ENCODE peak calls at places on chromosomes 2 and 18, in seven cellular contexts. One of them, this sample, is unnamed.

GRCh38 chr2:45857848-45858520 is 206.5 kb downstream of the PRKCE start:
- DNase-seq in HuH-7.5: no peak
- DNase-seq in PC-9: no peak
- DNase-seq in dorsolateral prefrontal cortex: no peak
- DNase-seq in HT-29: no peak
- DNase-seq in HEK293T: no peak
- DNase-seq in MCF 10A: no peak
- DNase-seq in this sample: no peak

GRCh38 chr2:60745761-60746160 is 10.3 kb upstream of the PAPOLG start:
- DNase-seq in HT-29: no peak
- DNase-seq in dorsolateral prefrontal cortex: no peak
- DNase-seq in MCF 10A: no peak
- DNase-seq in HEK293T: no peak
- DNase-seq in HuH-7.5: no peak
- DNase-seq in PC-9: no peak
- DNase-seq in this sample: no peak

GRCh38 chr2:170771049-170771937 is 1.1 kb downstream of the ERICH2 start:
- DNase-seq in HuH-7.5: peak
- DNase-seq in MCF 10A: peak
- DNase-seq in HEK293T: peak
- DNase-seq in HT-29: peak
- DNase-seq in dorsolateral prefrontal cortex: no peak
- DNase-seq in PC-9: no peak
- DNase-seq in this sample: no peak

GRCh38 chr2:168699834-168700417 is 102.5 kb upstream of the NOSTRIN start:
- DNase-seq in HEK293T: no peak
- DNase-seq in PC-9: no peak
- DNase-seq in HuH-7.5: no peak
- DNase-seq in dorsolateral prefrontal cortex: peak
- DNase-seq in HT-29: no peak
- DNase-seq in MCF 10A: peak
- DNase-seq in this sample: no peak

GRCh38 chr18:44589709-44590108 is 91.0 kb upstream of the SETBP1 start:
- DNase-seq in HT-29: no peak
- DNase-seq in PC-9: peak
- DNase-seq in HEK293T: no peak
- DNase-seq in MCF 10A: peak
- DNase-seq in HuH-7.5: no peak
- DNase-seq in dorsolateral prefrontal cortex: no peak
- DNase-seq in this sample: peak

GRCh38 chr2:42085706-42086487 is 38.1 kb downstream of the PKDCC start:
- DNase-seq in HEK293T: no peak
- DNase-seq in MCF 10A: no peak
- DNase-seq in HT-29: no peak
- DNase-seq in HuH-7.5: no peak
- DNase-seq in dorsolateral prefrontal cortex: no peak
- DNase-seq in PC-9: no peak
- DNase-seq in this sample: peak

GRCh38 chr18:39500320-39500719 is 1934.7 kb upstream of the CELF4 start:
- DNase-seq in MCF 10A: no peak
- DNase-seq in PC-9: no peak
- DNase-seq in dorsolateral prefrontal cortex: no peak
- DNase-seq in HT-29: no peak
- DNase-seq in HuH-7.5: no peak
- DNase-seq in HEK293T: no peak
- DNase-seq in this sample: no peak

GRCh38 chr2:172438064-172438421 is 10.7 kb downstream of the ITGA6 start:
- DNase-seq in MCF 10A: no peak
- DNase-seq in HT-29: no peak
- DNase-seq in HEK293T: no peak
- DNase-seq in PC-9: peak
- DNase-seq in HuH-7.5: no peak
- DNase-seq in dorsolateral prefrontal cortex: no peak
- DNase-seq in this sample: no peak

GRCh38 chr2:170743530-170744239 is 26.5 kb upstream of the ERICH2 start:
- DNase-seq in HuH-7.5: peak
- DNase-seq in HT-29: no peak
- DNase-seq in MCF 10A: peak
- DNase-seq in PC-9: no peak
- DNase-seq in dorsolateral prefrontal cortex: no peak
- DNase-seq in HEK293T: no peak
- DNase-seq in this sample: no peak

GRCh38 chr2:225074366-225074765 is 32.1 kb upstream of the DOCK10 start:
- DNase-seq in MCF 10A: no peak
- DNase-seq in HEK293T: no peak
- DNase-seq in HT-29: no peak
- DNase-seq in HuH-7.5: no peak
- DNase-seq in dorsolateral prefrontal cortex: no peak
- DNase-seq in PC-9: no peak
- DNase-seq in this sample: no peak

GRCh38 chr2:37780097-37780676 is 108.7 kb upstream of the CDC42EP3 start:
- DNase-seq in HuH-7.5: no peak
- DNase-seq in dorsolateral prefrontal cortex: no peak
- DNase-seq in HT-29: no peak
- DNase-seq in MCF 10A: no peak
- DNase-seq in PC-9: no peak
- DNase-seq in HEK293T: no peak
- DNase-seq in this sample: no peak

GRCh38 chr2:202377308-202377736 is 1.2 kb downstream of the BMPR2 start:
- DNase-seq in HuH-7.5: peak
- DNase-seq in HEK293T: no peak
- DNase-seq in HT-29: peak
- DNase-seq in MCF 10A: peak
- DNase-seq in dorsolateral prefrontal cortex: no peak
- DNase-seq in PC-9: no peak
- DNase-seq in this sample: peak

GRCh38 chr18:44508474-44508873 is 172.2 kb upstream of the SETBP1 start:
- DNase-seq in HT-29: no peak
- DNase-seq in HuH-7.5: no peak
- DNase-seq in MCF 10A: no peak
- DNase-seq in HEK293T: no peak
- DNase-seq in PC-9: no peak
- DNase-seq in dorsolateral prefrontal cortex: no peak
- DNase-seq in this sample: no peak